ENCODE peak calls at places on chromosomes 1 and 21, in six cellular contexts. J is substantia nigra; Q is activated CD4-positive, alpha-beta T cell treated with anti-CD3 and anti-CD28 coated beads for 24 hours; U is erythroblast; D is cardiac fibroblast; S is right lobe of liver. I is an unnamed sample.

GRCh38 chr1:94265011-94265422 is 27.6 kb upstream of the ARHGAP29 start:
- DNase-seq in J (no peak), Q (no peak), U (no peak), D (no peak), S (no peak), I (no peak)

GRCh38 chr1:200929530-200930278 is 35.0 kb downstream of the INAVA start:
- DNase-seq in J (no peak), Q (no peak), U (no peak), D (no peak), S (no peak), I (no peak)

GRCh38 chr21:36419996-36420395 is 34.8 kb downstream of the CHAF1B start:
- DNase-seq in J (peak; percentile 38), Q (peak; percentile 7), U (peak; percentile 82), D (peak; percentile 96), S (peak; percentile 85), I (peak; percentile 68)

GRCh38 chr1:67359592-67359991 is 51.9 kb downstream of the IL12RB2 start:
- DNase-seq in J (no peak), Q (no peak), U (no peak), D (no peak), S (no peak), I (no peak)

GRCh38 chr21:39373634-39374033 is 24.7 kb upstream of the HMGN1 start:
- DNase-seq in J (no peak), Q (no peak), U (peak; percentile 24), D (peak; percentile 56), S (no peak), I (no peak)

GRCh38 chr1:211468595-211468994 is 23.4 kb downstream of the RD3 start:
- DNase-seq in J (peak; percentile 6), Q (no peak), U (no peak), D (peak; percentile 21), S (no peak), I (peak; percentile 54)

GRCh38 chr21:34974162-34974981 is 74.7 kb downstream of the RUNX1 start:
- DNase-seq in J (no peak), Q (no peak), U (no peak), D (no peak), S (peak; percentile 73), I (no peak)

GRCh38 chr1:168342572-168343280 is 62.0 kb downstream of the TBX19 start:
- DNase-seq in J (peak; percentile 79), Q (peak; percentile 83), U (peak; percentile 85), D (peak; percentile 91), S (peak; percentile 84), I (peak; percentile 90)